ENCODE peak calls at places on chromosomes 13 and 19, in five cellular contexts. One of them, this sample, is unnamed.

GRCh38 chr19:56089344-56089743 is 31.8 kb downstream of the ZNF787 start:
- DNase-seq in H1: no peak
- DNase-seq in neuronal stem cell: no peak
- DNase-seq in IMR-90: no peak
- DNase-seq in mesenchymal stem cell: no peak
- DNase-seq in this sample: no peak

GRCh38 chr13:46475586-46475991 is 77.4 kb upstream of the LRCH1 start:
- DNase-seq in neuronal stem cell: no peak
- DNase-seq in H1: no peak
- DNase-seq in IMR-90: no peak
- DNase-seq in mesenchymal stem cell: peak
- DNase-seq in this sample: no peak

GRCh38 chr13:39023316-39023715 is 14.6 kb downstream of the PROSER1 start:
- DNase-seq in neuronal stem cell: no peak
- DNase-seq in H1: no peak
- DNase-seq in IMR-90: peak
- DNase-seq in mesenchymal stem cell: peak
- DNase-seq in this sample: no peak

GRCh38 chr19:52992109-52993004 is 21.4 kb upstream of the ERVV-1 start:
- DNase-seq in H1: no peak
- DNase-seq in IMR-90: no peak
- DNase-seq in neuronal stem cell: no peak
- DNase-seq in mesenchymal stem cell: peak
- DNase-seq in this sample: peak

GRCh38 chr13:27607125-27607524 is 13.2 kb downstream of the LNX2 start:
- DNase-seq in IMR-90: peak
- DNase-seq in mesenchymal stem cell: peak
- DNase-seq in neuronal stem cell: no peak
- DNase-seq in H1: no peak
- DNase-seq in this sample: no peak

GRCh38 chr19:5851302-5851701 is at the start of gene FUT3:
- DNase-seq in H1: no peak
- DNase-seq in neuronal stem cell: no peak
- DNase-seq in IMR-90: no peak
- DNase-seq in mesenchymal stem cell: no peak
- DNase-seq in this sample: no peak

GRCh38 chr13:47080616-47081015 is 183.8 kb upstream of the HTR2A start:
- DNase-seq in IMR-90: no peak
- DNase-seq in H1: no peak
- DNase-seq in neuronal stem cell: no peak
- DNase-seq in mesenchymal stem cell: no peak
- DNase-seq in this sample: no peak

GRCh38 chr19:29942404-29943261 is 594 bp downstream of the URI1 start:
- DNase-seq in mesenchymal stem cell: peak
- DNase-seq in H1: no peak
- DNase-seq in IMR-90: no peak
- DNase-seq in neuronal stem cell: peak
- DNase-seq in this sample: peak

GRCh38 chr19:43290568-43291359 is 21.4 kb upstream of the PSG9 start:
- DNase-seq in mesenchymal stem cell: peak
- DNase-seq in IMR-90: no peak
- DNase-seq in H1: no peak
- DNase-seq in neuronal stem cell: peak
- DNase-seq in this sample: no peak

GRCh38 chr13:51834581-51835158 is 10.3 kb downstream of the TMEM272 start:
- DNase-seq in neuronal stem cell: no peak
- DNase-seq in H1: no peak
- DNase-seq in mesenchymal stem cell: no peak
- DNase-seq in IMR-90: no peak
- DNase-seq in this sample: peak

GRCh38 chr13:26590379-26590778 is 32.9 kb downstream of the WASF3 start:
- DNase-seq in neuronal stem cell: no peak
- DNase-seq in IMR-90: no peak
- DNase-seq in mesenchymal stem cell: no peak
- DNase-seq in H1: no peak
- DNase-seq in this sample: no peak

GRCh38 chr19:52518646-52519045 is 8.8 kb upstream of the ZNF808 start:
- DNase-seq in H1: no peak
- DNase-seq in IMR-90: no peak
- DNase-seq in mesenchymal stem cell: no peak
- DNase-seq in neuronal stem cell: no peak
- DNase-seq in this sample: no peak

GRCh38 chr13:49253997-49254396 is 6.3 kb downstream of the CDADC1 start:
- DNase-seq in H1: no peak
- DNase-seq in neuronal stem cell: no peak
- DNase-seq in mesenchymal stem cell: no peak
- DNase-seq in IMR-90: no peak
- DNase-seq in this sample: no peak

GRCh38 chr13:40624338-40624737 is 42.1 kb downstream of the FOXO1 start:
- DNase-seq in H1: no peak
- DNase-seq in IMR-90: no peak
- DNase-seq in neuronal stem cell: no peak
- DNase-seq in mesenchymal stem cell: no peak
- DNase-seq in this sample: no peak

GRCh38 chr19:49114630-49115363 is 627 bp downstream of the LIN7B start:
- DNase-seq in H1: no peak
- DNase-seq in mesenchymal stem cell: peak
- DNase-seq in IMR-90: peak
- DNase-seq in neuronal stem cell: peak
- DNase-seq in this sample: peak

GRCh38 chr19:10105241-10106099 is 692 bp upstream of the PPAN start:
- DNase-seq in IMR-90: no peak
- DNase-seq in H1: no peak
- DNase-seq in neuronal stem cell: no peak
- DNase-seq in mesenchymal stem cell: no peak
- DNase-seq in this sample: no peak

GRCh38 chr13:36275190-36276002 is 22.2 kb downstream of the CCDC169 start:
- DNase-seq in neuronal stem cell: peak
- DNase-seq in mesenchymal stem cell: peak
- DNase-seq in IMR-90: peak
- DNase-seq in H1: no peak
- DNase-seq in this sample: no peak

GRCh38 chr13:84925443-84925842 is 873.8 kb downstream of the SLITRK6 start:
- DNase-seq in H1: no peak
- DNase-seq in neuronal stem cell: no peak
- DNase-seq in IMR-90: peak
- DNase-seq in mesenchymal stem cell: peak
- DNase-seq in this sample: no peak

GRCh38 chr13:40672310-40673060 is 6.0 kb upstream of the FOXO1 start:
- DNase-seq in IMR-90: peak
- DNase-seq in neuronal stem cell: no peak
- DNase-seq in mesenchymal stem cell: peak
- DNase-seq in H1: no peak
- DNase-seq in this sample: no peak

GRCh38 chr13:50291611-50292010 is 276.4 kb downstream of the KCNRG start:
- DNase-seq in H1: no peak
- DNase-seq in IMR-90: no peak
- DNase-seq in neuronal stem cell: no peak
- DNase-seq in mesenchymal stem cell: no peak
- DNase-seq in this sample: no peak

GRCh38 chr13:111322001-111322915 is 1.8 kb downstream of the TEX29 start:
- DNase-seq in H1: no peak
- DNase-seq in IMR-90: no peak
- DNase-seq in mesenchymal stem cell: no peak
- DNase-seq in neuronal stem cell: no peak
- DNase-seq in this sample: peak

GRCh38 chr19:40601061-40601973 is at the start of gene LTBP4:
- DNase-seq in H1: no peak
- DNase-seq in IMR-90: no peak
- DNase-seq in neuronal stem cell: no peak
- DNase-seq in mesenchymal stem cell: peak
- DNase-seq in this sample: peak

GRCh38 chr19:17235618-17236413 is 9.8 kb downstream of the OCEL1 start:
- DNase-seq in neuronal stem cell: peak
- DNase-seq in H1: no peak
- DNase-seq in IMR-90: peak
- DNase-seq in mesenchymal stem cell: peak
- DNase-seq in this sample: peak

GRCh38 chr19:17865364-17866311 is 5.9 kb downstream of the RPL18A start:
- DNase-seq in IMR-90: no peak
- DNase-seq in H1: no peak
- DNase-seq in neuronal stem cell: no peak
- DNase-seq in mesenchymal stem cell: no peak
- DNase-seq in this sample: no peak

GRCh38 chr19:39996218-39996810 is 546 bp upstream of the ZNF546 start:
- DNase-seq in IMR-90: peak
- DNase-seq in neuronal stem cell: no peak
- DNase-seq in mesenchymal stem cell: peak
- DNase-seq in H1: no peak
- DNase-seq in this sample: no peak

GRCh38 chr19:16394681-16395375 is 70.2 kb downstream of the KLF2 start:
- DNase-seq in neuronal stem cell: no peak
- DNase-seq in H1: no peak
- DNase-seq in mesenchymal stem cell: no peak
- DNase-seq in IMR-90: peak
- DNase-seq in this sample: no peak

DNA sequence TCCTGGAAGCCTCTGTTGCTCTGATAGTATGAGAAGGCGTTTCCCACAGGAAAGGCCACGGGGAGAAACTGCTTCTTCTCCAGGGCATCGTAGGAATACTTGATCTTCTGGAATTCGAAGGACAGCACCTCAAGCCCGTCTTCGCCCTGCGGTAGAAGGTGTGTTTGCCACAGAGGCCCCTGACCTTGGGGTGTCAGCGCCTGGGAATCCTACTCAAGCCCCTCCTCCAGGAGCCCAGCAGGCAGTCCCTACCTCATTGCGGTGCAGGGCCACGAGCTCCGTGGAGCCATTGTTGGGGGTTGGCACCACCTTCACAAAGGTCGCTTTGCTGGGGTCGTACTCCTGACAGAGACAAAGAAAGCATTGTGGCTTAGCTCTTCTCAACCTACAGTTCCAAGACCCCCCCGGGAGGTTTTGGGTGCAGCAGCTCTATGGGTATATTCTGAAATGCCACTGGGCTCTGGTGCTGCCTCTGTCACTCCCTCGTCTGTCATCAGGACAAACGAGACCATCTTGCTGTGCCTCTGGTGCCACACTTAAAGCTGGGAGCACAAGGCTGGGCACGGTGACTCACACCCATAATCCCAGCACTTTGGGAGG is 3.7 kb downstream of the ATP13A1 start:
- DNase-seq in mesenchymal stem cell: no peak
- DNase-seq in neuronal stem cell: no peak
- DNase-seq in H1: no peak
- DNase-seq in IMR-90: no peak
- DNase-seq in this sample: no peak
- H3K4me2 ChIP-seq in mesenchymal stem cell: no peak
- H3K4me2 ChIP-seq in neuronal stem cell: no peak
- H3K4me2 ChIP-seq in H1: no peak
- H3K4me2 ChIP-seq in IMR-90: no peak
- H3K4me2 ChIP-seq in this sample: no peak

DNA sequence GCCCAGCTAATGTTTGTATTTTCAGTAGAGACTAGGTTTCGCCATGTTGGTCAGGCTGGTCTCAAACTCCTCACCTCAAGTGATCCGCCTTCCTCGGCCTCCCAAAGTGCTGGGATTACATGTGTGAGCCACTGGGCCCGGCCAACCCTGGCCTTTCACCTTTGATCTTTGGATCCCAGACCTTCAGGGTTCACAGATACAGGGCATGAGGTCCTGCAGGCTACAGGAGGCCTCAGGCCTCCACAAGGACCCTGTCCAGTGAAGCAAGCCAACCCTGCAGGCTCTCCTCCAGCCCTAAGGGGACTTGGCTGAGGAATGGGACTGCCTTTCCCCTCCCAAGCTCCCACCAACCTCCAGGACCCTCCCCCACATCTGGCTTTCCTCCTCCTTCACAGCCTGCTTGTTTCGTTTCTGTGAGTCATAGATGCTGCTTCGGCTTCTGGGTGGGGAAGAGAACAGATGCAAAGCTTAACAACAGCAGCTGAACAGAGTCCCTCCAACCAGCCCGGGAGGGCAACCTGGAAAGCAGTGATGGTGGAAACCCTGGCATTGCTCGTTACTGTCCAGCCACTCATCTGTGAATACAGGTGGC is 11.8 kb downstream of the ARHGEF18 start:
- DNase-seq in IMR-90: peak
- DNase-seq in mesenchymal stem cell: peak
- DNase-seq in neuronal stem cell: no peak
- DNase-seq in H1: no peak
- DNase-seq in this sample: no peak
- H4K91ac ChIP-seq in IMR-90: no peak
- H4K91ac ChIP-seq in mesenchymal stem cell: no peak
- H4K91ac ChIP-seq in neuronal stem cell: no peak
- H4K91ac ChIP-seq in H1: no peak
- H4K91ac ChIP-seq in this sample: no peak

GRCh38 chr19:57171551-57172081 is 4.3 kb upstream of the DUXA start:
- DNase-seq in mesenchymal stem cell: peak
- DNase-seq in neuronal stem cell: peak
- DNase-seq in IMR-90: peak
- DNase-seq in H1: peak
- DNase-seq in this sample: peak
- H3K4me2 ChIP-seq in mesenchymal stem cell: peak
- H3K4me2 ChIP-seq in neuronal stem cell: no peak
- H3K4me2 ChIP-seq in IMR-90: peak
- H3K4me2 ChIP-seq in H1: peak
- H3K4me2 ChIP-seq in this sample: peak

GRCh38 chr19:11131471-11131870 is 24.1 kb downstream of the SPC24 start:
- DNase-seq in H1: no peak
- DNase-seq in IMR-90: no peak
- DNase-seq in mesenchymal stem cell: no peak
- DNase-seq in neuronal stem cell: no peak
- DNase-seq in this sample: no peak
- H4K91ac ChIP-seq in H1: no peak
- H4K91ac ChIP-seq in IMR-90: no peak
- H4K91ac ChIP-seq in mesenchymal stem cell: no peak
- H4K91ac ChIP-seq in neuronal stem cell: no peak
- H4K91ac ChIP-seq in this sample: no peak

GRCh38 chr19:2546128-2547032 is 70.5 kb downstream of the GADD45B start:
- DNase-seq in mesenchymal stem cell: peak
- DNase-seq in neuronal stem cell: peak
- DNase-seq in IMR-90: no peak
- DNase-seq in H1: no peak
- DNase-seq in this sample: peak
- H3K4me2 ChIP-seq in mesenchymal stem cell: no peak
- H3K4me2 ChIP-seq in neuronal stem cell: peak
- H3K4me2 ChIP-seq in IMR-90: no peak
- H3K4me2 ChIP-seq in H1: no peak
- H3K4me2 ChIP-seq in this sample: no peak